ENCODE peak calls at places on chromosomes 7 and 10, in nine cellular contexts. C is right lobe of liver, T is IMR-90, E is breast epithelium, Z is spleen, D is body of pancreas, O is endothelial cell of umbilical vein, N is tibial nerve, U is testis. A is an unnamed sample.

GRCh38 chr10:49748006-49748405 is 14.1 kb downstream of the OGDHL start:
- DNase-seq in C (no peak), T (no peak), E (peak; percentile 9), Z (peak; percentile 54), D (no peak), O (no peak), N (no peak), U (no peak), A (no peak)

GRCh38 chr10:132294561-132295320 is 13.0 kb downstream of the STK32C start:
- DNase-seq in C (peak; percentile 28), T (no peak), E (no peak), Z (peak; percentile 49), D (no peak), O (no peak), N (no peak), U (no peak), A (no peak)

GRCh38 chr7:101814081-101814995 is 3.1 kb upstream of the CUX1 start:
- DNase-seq in C (peak; percentile 64), T (peak; percentile 44), E (no peak), Z (peak; percentile 93), D (peak; percentile 70), O (peak; percentile 54), N (peak; percentile 15), U (peak; percentile 54), A (no peak)

GRCh38 chr7:120337308-120337907 is 64.4 kb downstream of the KCND2 start:
- DNase-seq in C (no peak), T (peak; percentile 0), E (no peak), Z (no peak), D (no peak), O (peak; percentile 11), N (no peak), U (no peak), A (no peak)

GRCh38 chr7:29372351-29372931 is 177.9 kb downstream of the CHN2 start:
- DNase-seq in C (no peak), T (no peak), E (no peak), Z (no peak), D (no peak), O (no peak), N (no peak), U (no peak), A (no peak)

GRCh38 chr7:1234794-1235500 is 2.3 kb downstream of the UNCX start:
- DNase-seq in C (no peak), T (no peak), E (no peak), Z (no peak), D (no peak), O (no peak), N (no peak), U (no peak), A (no peak)

GRCh38 chr10:46309511-46310142 is 22.8 kb downstream of the ANTXRL start:
- DNase-seq in C (no peak), T (no peak), E (no peak), Z (peak; percentile 68), D (no peak), O (no peak), N (no peak), U (peak; percentile 2), A (no peak)

GRCh38 chr10:132100556-132101349 is 35.0 kb downstream of the JAKMIP3 start:
- DNase-seq in C (peak; percentile 32), T (no peak), E (peak; percentile 7), Z (peak; percentile 72), D (no peak), O (no peak), N (no peak), U (peak; percentile 8), A (no peak)

GRCh38 chr7:105325225-105325904 is 63.4 kb downstream of the SRPK2 start:
- DNase-seq in C (no peak), T (no peak), E (no peak), Z (no peak), D (no peak), O (no peak), N (no peak), U (no peak), A (no peak)

GRCh38 chr7:1785839-1786238 is 115.8 kb downstream of the ELFN1 start:
- DNase-seq in C (no peak), T (no peak), E (no peak), Z (no peak), D (no peak), O (no peak), N (no peak), U (no peak), A (no peak)

GRCh38 chr7:35185908-35186731 is 67.8 kb downstream of the TBX20 start:
- DNase-seq in C (peak; percentile 45), T (peak; percentile 8), E (no peak), Z (peak; percentile 65), D (peak; percentile 32), O (peak; percentile 24), N (no peak), U (peak; percentile 82), A (no peak)

GRCh38 chr10:88804083-88804812 is 1.7 kb downstream of the LIPM start:
- DNase-seq in C (no peak), T (no peak), E (no peak), Z (no peak), D (no peak), O (no peak), N (no peak), U (no peak), A (no peak)

GRCh38 chr7:471866-472639 is 47.6 kb downstream of the PDGFA start:
- DNase-seq in C (peak; percentile 66), T (peak; percentile 98), E (peak; percentile 89), Z (peak; percentile 80), D (peak; percentile 45), O (peak; percentile 64), N (no peak), U (peak; percentile 73), A (no peak)

GRCh38 chr7:105279688-105280007 is 109.1 kb downstream of the SRPK2 start:
- DNase-seq in C (no peak), T (no peak), E (no peak), Z (no peak), D (no peak), O (no peak), N (no peak), U (no peak), A (no peak)

GRCh38 chr10:35453855-35454532 is 117.7 kb downstream of the CCNY start:
- DNase-seq in C (peak; percentile 77), T (peak; percentile 74), E (no peak), Z (no peak), D (peak; percentile 49), O (peak; percentile 43), N (no peak), U (no peak), A (no peak)

GRCh38 chr10:219731-220472 is 84.6 kb downstream of the ZMYND11 start:
- DNase-seq in C (no peak), T (no peak), E (no peak), Z (no peak), D (no peak), O (no peak), N (no peak), U (no peak), A (no peak)

GRCh38 chr7:30977222-30977621 is 13.5 kb downstream of the GHRHR start:
- DNase-seq in C (peak; percentile 19), T (no peak), E (no peak), Z (no peak), D (no peak), O (no peak), N (no peak), U (no peak), A (peak; percentile 44)

GRCh38 chr7:30973791-30974604 is 10.2 kb downstream of the GHRHR start:
- DNase-seq in C (no peak), T (no peak), E (no peak), Z (no peak), D (no peak), O (no peak), N (no peak), U (no peak), A (peak; percentile 91)

GRCh38 chr7:30976381-30976780 is 12.6 kb downstream of the GHRHR start:
- DNase-seq in C (no peak), T (no peak), E (no peak), Z (no peak), D (no peak), O (no peak), N (no peak), U (no peak), A (no peak)

GRCh38 chr7:30974605-30975256 is 11.0 kb downstream of the GHRHR start:
- DNase-seq in C (peak; percentile 73), T (peak; percentile 40), E (no peak), Z (no peak), D (peak; percentile 79), O (peak; percentile 62), N (no peak), U (peak; percentile 75), A (peak; percentile 62)

GRCh38 chr7:30975257-30975899 is 11.6 kb downstream of the GHRHR start:
- DNase-seq in C (no peak), T (no peak), E (no peak), Z (no peak), D (no peak), O (no peak), N (no peak), U (no peak), A (peak; percentile 58)
- H3K4me1 ChIP-seq in C (no peaks in the 10 kb centered on the region), T (no peaks in the 10 kb centered on the region), E (no peaks in the 10 kb centered on the region), Z (no peaks in the 10 kb centered on the region), D (peaks cover 22% of the 10 kb centered on the region), O (no peaks in the 10 kb centered on the region), N (no peaks in the 10 kb centered on the region), U (no peaks in the 10 kb centered on the region), A (no peaks in the 10 kb centered on the region)

GRCh38 chr10:102776779-102777417 is 33.1 kb downstream of the WBP1L start:
- DNase-seq in C (no peak), T (peak; percentile 98), E (peak; percentile 85), Z (no peak), D (peak; percentile 90), O (peak; percentile 92), N (peak; percentile 57), U (peak; percentile 95), A (no peak)
- H3K4me3 ChIP-seq in C (peak overlapping the region; percentile 28), T (peak overlapping the region; percentile 22), E (peak overlapping the region; percentile 45), Z (no peak overlapping the region), D (no peak overlapping the region), O (peak overlapping the region; percentile 54), N (peak overlapping the region; percentile 18), U (peak overlapping the region; percentile 43), A (peak overlapping the region; percentile 33)

GRCh38 chr7:107889992-107890391 is 991 bp upstream of the DLD start:
- DNase-seq in C (no peak), T (no peak), E (no peak), Z (no peak), D (no peak), O (no peak), N (no peak), U (no peak), A (no peak)

GRCh38 chr7:107891619-107892366 is 810 bp downstream of the DLD start:
- DNase-seq in C (no peak), T (peak; percentile 60), E (no peak), Z (no peak), D (no peak), O (peak; percentile 63), N (no peak), U (no peak), A (no peak)

GRCh38 chr7:107890493-107890961 is 456 bp upstream of the DLD start:
- DNase-seq in C (no peak), T (no peak), E (peak; percentile 31), Z (no peak), D (no peak), O (no peak), N (no peak), U (no peak), A (no peak)

GRCh38 chr7:107890962-107891618 is at the start of gene DLD:
- DNase-seq in C (peak; percentile 95), T (peak; percentile 91), E (peak; percentile 93), Z (peak; percentile 99), D (peak; percentile 94), O (peak; percentile 93), N (peak; percentile 83), U (peak; percentile 96), A (peak; percentile 96)
- TF ChIP-seq POLR2A in C (peak; percentile 94), T (peak; percentile 81), E (peak; percentile 89), Z (peak; percentile 76), D (peak; percentile 91), O (peak; percentile 77), N (peak; percentile 95), U (peak; percentile 88), A (no peak)

GRCh38 chr7:44470080-44470479 is 20.4 kb downstream of the NUDCD3 start:
- DNase-seq in C (no peak), T (peak; percentile 64), E (no peak), Z (no peak), D (no peak), O (no peak), N (no peak), U (no peak), A (no peak)
- H3K4me1 ChIP-seq in C (peaks cover 66% of the 10 kb centered on the region), T (peaks cover 19% of the 10 kb centered on the region), E (no peaks in the 10 kb centered on the region), Z (peaks cover 13% of the 10 kb centered on the region), D (peaks cover 24% of the 10 kb centered on the region), O (peaks cover 42% of the 10 kb centered on the region), N (no peaks in the 10 kb centered on the region), U (peaks cover 25% of the 10 kb centered on the region), A (peaks cover 25% of the 10 kb centered on the region)